ENCODE peak calls at places on chromosome 5, in eight cellular contexts. Z is endothelial cell, E is adrenal gland, Y is NCI-H446 treated with DMSO at 0.1 percent for 48 hours, C is NCI-H510A, R is psoas muscle, V is T-helper 1 cell, M is right atrium auricular region. P is an unnamed sample.
A peak's percentile ranks its signal among the peaks of the same experiment; 100 is the strongest.

GRCh38 chr5:164637931-164638521 is 1132.6 kb downstream of the MAT2B start:
- DNase-seq in M (no peak), R (no peak), Z (no peak), C (no peak), E (no peak), Y (no peak), V (no peak), P (no peak)

GRCh38 chr5:67176931-67177330 is 19.7 kb downstream of the CD180 start:
- DNase-seq in Z (no peak), Y (no peak), V (no peak), R (no peak), E (no peak), C (no peak), M (no peak), P (no peak)

GRCh38 chr5:135887881-135888614 is 7.6 kb downstream of the IL9 start:
- DNase-seq in M (no peak), E (no peak), Y (no peak), V (no peak), R (no peak), Z (peak; percentile 18), C (no peak), P (no peak)

GRCh38 chr5:181151146-181151545 is 3.8 kb downstream of the OR2V2 start:
- DNase-seq in Z (no peak), R (no peak), E (no peak), Y (no peak), V (no peak), C (no peak), M (no peak), P (no peak)

GRCh38 chr5:151772029-151772867 is 494 bp downstream of the G3BP1 start:
- DNase-seq in Z (peak; percentile 29), V (peak; percentile 32), M (peak; percentile 65), Y (no peak), E (peak; percentile 62), R (peak; percentile 70), C (no peak), P (peak; percentile 35)

GRCh38 chr5:56088967-56089829 is 94.4 kb upstream of the IL6ST start:
- DNase-seq in C (no peak), Z (no peak), R (no peak), M (no peak), V (no peak), Y (no peak), E (no peak), P (no peak)

GRCh38 chr5:41347569-41347968 is 134.2 kb upstream of the C6 start:
- DNase-seq in E (no peak), Y (no peak), Z (no peak), C (no peak), M (no peak), R (no peak), V (no peak), P (no peak)

GRCh38 chr5:133405275-133406034 is 206.9 kb downstream of the FSTL4 start:
- DNase-seq in R (no peak), V (no peak), M (no peak), Z (no peak), C (no peak), Y (no peak), E (no peak), P (no peak)

GRCh38 chr5:145830594-145830993 is 4.5 kb downstream of the PRELID2 start:
- DNase-seq in V (no peak), E (no peak), M (no peak), Y (no peak), R (no peak), C (no peak), Z (no peak), P (no peak)

GRCh38 chr5:149320791-149321330 is 24.4 kb upstream of the GRPEL2 start:
- DNase-seq in R (peak; percentile 82), M (peak; percentile 93), E (peak; percentile 96), C (peak; percentile 84), Z (no peak), Y (peak; percentile 45), V (no peak), P (peak; percentile 83)

GRCh38 chr5:1542755-1543154 is 19.0 kb upstream of the LPCAT1 start:
- DNase-seq in V (no peak), Y (no peak), R (no peak), M (peak; percentile 81), E (no peak), C (no peak), Z (no peak), P (peak; percentile 73)

GRCh38 chr5:83072946-83073345 is 4.2 kb downstream of the TMEM167A start:
- DNase-seq in V (no peak), Y (no peak), M (no peak), C (no peak), Z (no peak), R (no peak), E (peak; percentile 27), P (no peak)

GRCh38 chr5:88952344-88952743 is 69.4 kb upstream of the MEF2C start:
- DNase-seq in M (no peak), V (no peak), Z (no peak), E (no peak), R (no peak), Y (no peak), C (peak; percentile 59), P (no peak)

GRCh38 chr5:30890377-30890776 is 303.1 kb upstream of the CDH6 start:
- DNase-seq in V (no peak), Z (no peak), M (no peak), E (no peak), C (no peak), R (no peak), Y (no peak), P (no peak)

GRCh38 chr5:172008689-172009141 is 2.3 kb upstream of the FBXW11 start:
- DNase-seq in C (no peak), R (no peak), Y (no peak), V (no peak), Z (no peak), M (no peak), E (no peak), P (no peak)

GRCh38 chr5:96702503-96703383 is 40.6 kb downstream of the CAST start:
- DNase-seq in Y (peak; percentile 75), E (peak; percentile 97), Z (peak; percentile 88), R (peak; percentile 98), V (peak; percentile 79), C (peak; percentile 49), M (peak; percentile 98), P (peak; percentile 96)

GRCh38 chr5:142641681-142642080 is 44.2 kb downstream of the FGF1 start:
- DNase-seq in C (no peak), M (no peak), Y (no peak), E (no peak), Z (no peak), R (no peak), V (no peak), P (no peak)

GRCh38 chr5:158431369-158432029 is 572.6 kb upstream of the CLINT1 start:
- DNase-seq in R (no peak), C (no peak), V (no peak), Z (no peak), E (no peak), M (no peak), Y (no peak), P (peak; percentile 51)

GRCh38 chr5:106873558-106873957 is 797.2 kb downstream of the EFNA5 start:
- DNase-seq in C (no peak), Y (no peak), R (no peak), M (no peak), V (no peak), Z (no peak), E (no peak), P (no peak)

GRCh38 chr5:122896598-122897282 is 51.3 kb downstream of the SNX24 start:
- DNase-seq in V (no peak), Y (peak; percentile 6), C (no peak), R (no peak), M (no peak), Z (no peak), E (no peak), P (no peak)

GRCh38 chr5:112316006-112316405 is 103.1 kb downstream of the EPB41L4A start:
- DNase-seq in R (no peak), V (no peak), Z (no peak), Y (no peak), M (no peak), C (no peak), E (no peak), P (no peak)

GRCh38 chr5:96196890-96197289 is 235.2 kb upstream of the ELL2 start:
- DNase-seq in V (no peak), E (no peak), M (no peak), C (no peak), R (no peak), Z (no peak), Y (no peak), P (no peak)